ENCODE peak calls at places on chromosomes 13 and 19, in four cellular contexts. G is A673, Z is breast epithelium, C is adrenal gland. L is an unnamed sample.

GRCh38 chr13:41707192-41707858 is 250.0 kb downstream of the RGCC start:
- DNase-seq in G (no peak), Z (no peak), C (no peak), L (no peak)

GRCh38 chr19:7292950-7293794 is 1.0 kb downstream of the INSR start:
- DNase-seq in G (no peak), Z (peak), C (peak), L (no peak)

GRCh38 chr19:45739498-45740439 is 6.5 kb downstream of the MEIOSIN start:
- DNase-seq in G (no peak), Z (no peak), C (no peak), L (no peak)

GRCh38 chr19:55442372-55443044 is 592 bp downstream of the SHISA7 start:
- DNase-seq in G (no peak), Z (no peak), C (no peak), L (no peak)

GRCh38 chr19:12769689-12770088 is 5.7 kb downstream of the HOOK2 start:
- DNase-seq in G (no peak), Z (no peak), C (no peak), L (no peak)

GRCh38 chr13:37492741-37493514 is 105.6 kb downstream of the POSTN start:
- DNase-seq in G (no peak), Z (peak), C (no peak), L (no peak)

GRCh38 chr13:114134111-114134943 is 1.9 kb upstream of the RASA3 start:
- DNase-seq in G (no peak), Z (no peak), C (no peak), L (no peak)

GRCh38 chr13:62433660-62434059 is 1018.0 kb upstream of the PCDH20 start:
- DNase-seq in G (no peak), Z (no peak), C (no peak), L (no peak)

GRCh38 chr13:28475916-28476725 is 18.8 kb downstream of the FLT1 start:
- DNase-seq in G (peak), Z (no peak), C (peak), L (no peak)

GRCh38 chr13:63024458-63024857 is 1608.8 kb upstream of the PCDH20 start:
- DNase-seq in G (no peak), Z (no peak), C (no peak), L (no peak)

GRCh38 chr13:41326661-41327060 is 15.6 kb downstream of the NAA16 start:
- DNase-seq in G (no peak), Z (no peak), C (no peak), L (no peak)

GRCh38 chr19:50315773-50316448 is 13.3 kb downstream of the KCNC3 start:
- DNase-seq in G (peak), Z (no peak), C (no peak), L (peak)

GRCh38 chr19:6811906-6812305 is 39.4 kb downstream of the VAV1 start:
- DNase-seq in G (peak), Z (no peak), C (no peak), L (no peak)

GRCh38 chr19:6733338-6734095 is 3.9 kb downstream of the GPR108 start:
- DNase-seq in G (no peak), Z (no peak), C (no peak), L (no peak)

GRCh38 chr19:3161453-3161852 is 17.1 kb upstream of the S1PR4 start:
- DNase-seq in G (no peak), Z (no peak), C (no peak), L (no peak)

DNA sequence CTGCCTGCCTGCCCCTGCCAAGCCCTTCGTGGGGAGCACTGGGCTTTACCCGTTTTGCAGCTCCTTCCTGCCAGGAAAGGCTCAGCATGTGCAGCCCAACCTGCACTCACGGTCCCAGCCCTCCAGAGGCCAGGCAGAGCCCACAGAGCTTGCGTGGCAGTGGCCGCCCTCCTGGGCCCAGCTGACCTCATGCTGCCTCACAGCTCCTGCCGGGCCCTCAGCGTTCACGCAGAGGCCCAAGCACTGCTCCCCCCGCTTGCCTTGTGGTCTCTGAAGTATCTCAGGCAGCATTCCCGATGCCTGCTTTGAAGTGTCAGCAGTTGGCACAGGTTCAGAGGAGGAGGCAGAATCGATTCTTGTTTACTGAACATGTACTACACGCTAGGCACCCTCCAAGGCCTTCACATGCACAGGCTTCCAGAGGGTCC is 32.5 kb downstream of the CAPN12 start:
- DNase-seq in G (no peak), Z (peak), C (peak), L (no peak)
- TF ChIP-seq CTCF in G (no peak), Z (no peak), C (peak), L (no peak)

DNA sequence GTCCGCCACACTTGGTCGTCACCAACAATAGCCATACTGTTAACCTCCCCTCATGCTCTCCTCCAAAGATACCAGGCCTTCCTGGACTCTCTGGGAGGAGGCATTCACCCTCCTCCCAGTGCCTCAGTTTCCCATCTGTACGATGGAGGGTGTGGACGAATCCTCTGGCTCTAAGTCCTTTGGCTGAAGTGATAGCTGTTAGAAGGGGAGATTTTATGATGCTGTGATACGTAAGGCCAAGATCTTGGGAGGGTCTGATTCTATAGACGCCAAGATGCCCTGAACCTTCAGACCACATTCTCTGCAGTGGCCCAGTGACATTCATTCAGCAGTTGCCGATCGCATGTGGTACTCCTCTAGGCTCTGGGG is 14.8 kb upstream of the NOP53 start:
- DNase-seq in G (no peak), Z (no peak), C (no peak), L (no peak)
- H3K27ac ChIP-seq in G (no peak), Z (peak), C (no peak), L (no peak)

GRCh38 chr13:39481493-39481892 is 121.5 kb downstream of the LHFPL6 start:
- DNase-seq in G (no peak), Z (no peak), C (no peak), L (no peak)

GRCh38 chr13:39483326-39483725 is 119.7 kb downstream of the LHFPL6 start:
- DNase-seq in G (peak), Z (no peak), C (no peak), L (no peak)

GRCh38 chr13:39485314-39485700 is 117.7 kb downstream of the LHFPL6 start:
- DNase-seq in G (no peak), Z (no peak), C (no peak), L (no peak)

GRCh38 chr13:39490136-39490535 is 112.9 kb downstream of the LHFPL6 start:
- DNase-seq in G (no peak), Z (no peak), C (no peak), L (no peak)

DNA sequence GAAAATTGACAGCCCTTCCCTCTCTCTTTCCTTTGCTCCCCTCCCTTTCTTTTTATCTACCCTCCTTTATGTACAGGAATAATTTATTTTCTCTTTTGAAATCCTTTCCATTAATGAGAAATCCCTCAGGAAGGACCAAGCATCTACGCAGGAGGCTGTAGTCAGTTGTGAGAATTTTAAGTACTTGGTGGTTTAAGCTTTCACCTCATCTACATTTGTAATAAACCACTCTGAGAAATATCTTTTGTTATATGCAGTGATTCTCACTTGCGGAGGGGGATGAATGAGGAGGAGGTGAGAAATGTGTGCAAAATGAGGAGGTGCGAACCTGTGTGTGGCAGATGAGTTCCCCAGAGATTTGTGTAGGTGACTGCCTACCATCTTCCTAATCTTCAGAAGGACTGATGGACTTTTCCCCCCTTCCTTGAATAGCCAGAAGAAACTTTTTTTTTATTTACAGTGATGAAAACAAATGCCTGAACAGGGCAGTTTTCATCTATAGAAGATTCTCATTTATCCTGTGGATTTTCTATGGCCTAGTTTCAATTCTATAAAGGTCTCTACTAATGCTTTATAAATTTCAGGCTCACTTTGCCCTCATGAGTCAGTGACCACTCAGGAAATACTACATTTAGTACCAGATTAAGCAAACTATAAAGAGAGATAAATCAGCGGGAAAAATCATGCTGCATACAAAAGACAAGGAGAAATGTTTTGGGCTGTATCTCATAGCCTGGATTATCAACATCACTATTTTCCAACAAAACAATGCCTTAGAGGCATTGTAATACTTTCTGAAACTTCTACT is 118.3 kb downstream of the LHFPL6 start:
- DNase-seq in G (peak), Z (no peak), C (no peak), L (no peak)
- H3K4me3 ChIP-seq in G (no peak), Z (no peak), C (no peak), L (no peak)

GRCh38 chr13:67232384-67232783 is 2.2 kb upstream of the PCDH9 start:
- DNase-seq in G (no peak), Z (no peak), C (no peak), L (no peak)

GRCh38 chr13:67235265-67235664 is 5.1 kb upstream of the PCDH9 start:
- DNase-seq in G (no peak), Z (no peak), C (no peak), L (no peak)

GRCh38 chr13:67238861-67239260 is 8.7 kb upstream of the PCDH9 start:
- DNase-seq in G (no peak), Z (no peak), C (no peak), L (no peak)

DNA sequence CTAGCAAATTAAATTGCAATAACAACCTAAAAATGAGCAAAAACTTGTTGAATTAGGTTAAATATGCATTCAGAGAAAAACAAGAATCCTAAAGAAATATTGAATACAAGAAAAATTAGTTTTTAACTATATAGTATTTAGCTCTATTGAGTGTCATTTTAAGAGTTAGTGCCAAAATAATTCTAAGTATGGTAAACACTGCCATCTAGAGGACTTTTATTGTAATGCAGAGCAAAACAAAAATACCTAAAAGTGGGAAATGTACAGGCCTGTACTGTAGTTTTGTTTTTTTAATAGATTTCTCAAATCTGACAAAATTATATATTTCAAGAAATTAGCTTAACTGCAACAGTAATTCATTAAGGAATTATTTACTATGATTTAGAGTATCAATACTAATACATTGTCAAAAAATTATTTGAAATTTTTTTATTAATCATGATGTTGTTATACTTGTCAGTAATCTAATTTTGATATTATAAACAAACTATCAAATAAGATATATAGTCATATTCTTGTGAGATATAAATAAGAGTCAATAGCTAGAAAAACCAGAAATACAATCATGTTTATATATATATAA is 8.2 kb upstream of the PCDH9 start:
- DNase-seq in G (peak), Z (no peak), C (no peak), L (no peak)
- TF ChIP-seq CTCF in G (peak), Z (peak), C (peak), L (peak)

DNA sequence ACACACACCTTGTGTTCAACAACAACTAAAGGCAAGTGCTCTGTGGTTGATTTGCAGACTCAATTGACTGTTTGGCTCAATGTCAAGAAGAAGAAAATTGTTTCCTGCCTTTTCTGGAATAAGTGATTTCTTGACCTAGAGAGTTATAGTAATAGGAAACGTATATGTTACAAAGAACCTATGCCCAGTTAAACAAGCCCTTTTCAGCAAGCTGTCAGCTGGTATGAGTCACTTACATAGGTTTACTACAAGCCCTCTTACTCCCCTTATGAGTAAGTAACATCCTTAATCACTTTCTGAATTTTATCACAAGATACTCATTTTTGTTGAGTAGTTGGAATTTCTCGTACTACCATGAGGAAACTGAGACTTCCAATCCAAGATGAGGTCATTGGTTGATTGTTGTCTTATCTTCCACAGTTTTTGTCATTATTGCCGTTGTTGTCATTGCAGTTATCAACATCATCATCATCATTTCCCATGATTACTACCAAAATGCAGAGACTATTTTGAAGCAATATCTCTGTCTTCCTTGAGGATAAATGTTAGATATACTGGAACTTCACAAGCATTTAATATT is 105.8 kb downstream of the RAP2A start:
- DNase-seq in G (peak), Z (no peak), C (no peak), L (no peak)
- H3K27ac ChIP-seq in G (no peak), Z (no peak), C (no peak), L (no peak)

GRCh38 chr13:33126909-33127607 is 110.8 kb downstream of the KL start:
- DNase-seq in G (no peak), Z (no peak), C (no peak), L (no peak)
- H3K4me3 ChIP-seq in G (no peak), Z (no peak), C (no peak), L (no peak)